ENCODE peak calls at places on chromosomes 16 and 17, in nine cellular contexts. I, J, O, Q, W, L, D, B and M are unnamed samples.

GRCh38 chr16:48539485-48540221 is 70.3 kb downstream of the N4BP1 start:
- ATAC-seq in I (no peak), J (no peak), O (no peak), Q (peak), W (no peak), L (no peak), D (no peak), B (no peak), M (no peak)

GRCh38 chr17:31313982-31314787 is at the start of gene EVI2B:
- ATAC-seq in I (no peak), J (peak), O (peak), Q (no peak), W (no peak), L (peak), D (no peak), B (peak), M (no peak)

GRCh38 chr16:16090238-16090637 is 133.1 kb downstream of the ABCC6 start:
- ATAC-seq in I (no peak), J (no peak), O (no peak), Q (no peak), W (no peak), L (no peak), D (no peak), B (no peak), M (no peak)

GRCh38 chr17:44969144-44969780 is 1.2 kb upstream of the C1QL1 start:
- ATAC-seq in I (no peak), J (no peak), O (no peak), Q (peak), W (no peak), L (no peak), D (no peak), B (no peak), M (no peak)

GRCh38 chr16:56551796-56552738 is 12.8 kb upstream of the MT4 start:
- ATAC-seq in I (peak), J (no peak), O (no peak), Q (no peak), W (no peak), L (no peak), D (no peak), B (no peak), M (no peak)

GRCh38 chr17:7219434-7219811 is 213 bp downstream of the DLG4 start:
- ATAC-seq in I (no peak), J (no peak), O (no peak), Q (no peak), W (no peak), L (no peak), D (no peak), B (no peak), M (no peak)

GRCh38 chr17:73396429-73397277 is 84.9 kb upstream of the CDC42EP4 start:
- ATAC-seq in I (no peak), J (no peak), O (no peak), Q (no peak), W (no peak), L (no peak), D (no peak), B (no peak), M (no peak)

GRCh38 chr17:28745777-28746473 is 2.1 kb downstream of the TRAF4 start:
- ATAC-seq in I (no peak), J (no peak), O (no peak), Q (peak), W (no peak), L (no peak), D (no peak), B (peak), M (no peak)

GRCh38 chr16:23464196-23464595 is 11.2 kb upstream of the COG7 start:
- ATAC-seq in I (peak), J (no peak), O (no peak), Q (no peak), W (no peak), L (no peak), D (no peak), B (no peak), M (no peak)

GRCh38 chr17:77750427-77751043 is 208.0 kb upstream of the TNRC6C start:
- ATAC-seq in I (no peak), J (no peak), O (no peak), Q (no peak), W (no peak), L (no peak), D (no peak), B (no peak), M (no peak)

GRCh38 chr16:79418588-79418987 is 181.9 kb downstream of the MAF start:
- ATAC-seq in I (no peak), J (no peak), O (no peak), Q (peak), W (no peak), L (no peak), D (no peak), B (no peak), M (no peak)

GRCh38 chr16:13791095-13791494 is 128.9 kb upstream of the ERCC4 start:
- ATAC-seq in I (no peak), J (no peak), O (no peak), Q (no peak), W (no peak), L (no peak), D (no peak), B (no peak), M (no peak)

GRCh38 chr17:1449412-1449967 is 6.5 kb downstream of the CRK start:
- ATAC-seq in I (no peak), J (no peak), O (no peak), Q (no peak), W (no peak), L (no peak), D (no peak), B (peak), M (no peak)

GRCh38 chr16:24838554-24839266 is 7.1 kb upstream of the SLC5A11 start:
- ATAC-seq in I (peak), J (no peak), O (no peak), Q (no peak), W (peak), L (no peak), D (no peak), B (peak), M (peak)

GRCh38 chr17:43085489-43085888 is 39.7 kb downstream of the BRCA1 start:
- ATAC-seq in I (no peak), J (no peak), O (no peak), Q (no peak), W (no peak), L (no peak), D (no peak), B (peak), M (no peak)

GRCh38 chr16:87507351-87508069 is 14.7 kb upstream of the ZCCHC14 start:
- ATAC-seq in I (peak), J (no peak), O (no peak), Q (peak), W (peak), L (no peak), D (no peak), B (peak), M (peak)

GRCh38 chr17:6857904-6858303 is 26.4 kb upstream of the TEKT1 start:
- ATAC-seq in I (no peak), J (no peak), O (no peak), Q (no peak), W (no peak), L (no peak), D (no peak), B (no peak), M (no peak)

GRCh38 chr17:40371261-40371929 is 6.9 kb upstream of the GJD3 start:
- ATAC-seq in I (peak), J (peak), O (no peak), Q (peak), W (no peak), L (peak), D (peak), B (peak), M (no peak)

GRCh38 chr16:17606460-17606859 is 135.7 kb upstream of the XYLT1 start:
- ATAC-seq in I (no peak), J (peak), O (no peak), Q (no peak), W (no peak), L (no peak), D (no peak), B (no peak), M (no peak)

GRCh38 chr17:78680436-78680835 is 101.6 kb downstream of the CYTH1 start:
- ATAC-seq in I (no peak), J (no peak), O (no peak), Q (no peak), W (no peak), L (no peak), D (no peak), B (no peak), M (no peak)

GRCh38 chr16:86605950-86606349 is 27.6 kb downstream of the FOXL1 start:
- ATAC-seq in I (no peak), J (no peak), O (no peak), Q (no peak), W (no peak), L (no peak), D (peak), B (no peak), M (no peak)

GRCh38 chr17:50096092-50096491 is 941 bp downstream of the PDK2 start:
- ATAC-seq in I (peak), J (no peak), O (no peak), Q (no peak), W (no peak), L (no peak), D (no peak), B (no peak), M (no peak)

GRCh38 chr16:31451681-31452351 is 7.5 kb upstream of the ARMC5 start:
- ATAC-seq in I (peak), J (peak), O (no peak), Q (peak), W (peak), L (no peak), D (peak), B (peak), M (peak)

GRCh38 chr16:65070831-65071230 is 51.0 kb downstream of the CDH11 start:
- ATAC-seq in I (peak), J (no peak), O (no peak), Q (no peak), W (peak), L (no peak), D (no peak), B (peak), M (peak)

GRCh38 chr17:76538941-76539340 is 903 bp upstream of the PRCD start:
- ATAC-seq in I (no peak), J (no peak), O (no peak), Q (no peak), W (no peak), L (no peak), D (no peak), B (no peak), M (no peak)

GRCh38 chr16:89370081-89370511 is 120.3 kb downstream of the ANKRD11 start:
- ATAC-seq in I (no peak), J (no peak), O (no peak), Q (no peak), W (no peak), L (no peak), D (peak), B (peak), M (peak)